ENCODE peak calls at places on chromosome 11, in ten cellular contexts. One of them, this sample, is unnamed.

GRCh38 chr11:102476069-102476468 is 23.5 kb upstream of the TMEM123 start:
- DNase-seq in cardiac fibroblast: peak; percentile 49
- DNase-seq in pancreas: no peak
- DNase-seq in K562: no peak
- DNase-seq in AG04450: no peak
- DNase-seq in left lung: no peak
- DNase-seq in tibial artery: no peak
- DNase-seq in astrocyte of the cerebellum: no peak
- DNase-seq in cardiac muscle cell: peak; percentile 61
- DNase-seq in fibroblast of pulmonary artery: peak; percentile 70
- DNase-seq in this sample: peak; percentile 45

GRCh38 chr11:35918716-35919115 is 25.1 kb upstream of the LDLRAD3 start:
- DNase-seq in AG04450: no peak
- DNase-seq in cardiac fibroblast: no peak
- DNase-seq in fibroblast of pulmonary artery: no peak
- DNase-seq in pancreas: no peak
- DNase-seq in tibial artery: no peak
- DNase-seq in left lung: no peak
- DNase-seq in cardiac muscle cell: no peak
- DNase-seq in astrocyte of the cerebellum: no peak
- DNase-seq in K562: no peak
- DNase-seq in this sample: no peak

GRCh38 chr11:12200359-12201015 is 90.1 kb downstream of the MICAL2 start:
- DNase-seq in cardiac muscle cell: peak; percentile 89
- DNase-seq in cardiac fibroblast: peak; percentile 90
- DNase-seq in pancreas: peak; percentile 41
- DNase-seq in astrocyte of the cerebellum: no peak
- DNase-seq in K562: no peak
- DNase-seq in AG04450: no peak
- DNase-seq in fibroblast of pulmonary artery: peak; percentile 87
- DNase-seq in left lung: no peak
- DNase-seq in tibial artery: peak; percentile 89
- DNase-seq in this sample: no peak

GRCh38 chr11:63911876-63912275 is 5.1 kb downstream of the RCOR2 start:
- DNase-seq in fibroblast of pulmonary artery: no peak
- DNase-seq in astrocyte of the cerebellum: no peak
- DNase-seq in cardiac muscle cell: no peak
- DNase-seq in cardiac fibroblast: no peak
- DNase-seq in tibial artery: no peak
- DNase-seq in left lung: no peak
- DNase-seq in AG04450: no peak
- DNase-seq in pancreas: no peak
- DNase-seq in K562: no peak
- DNase-seq in this sample: no peak

GRCh38 chr11:78268516-78269410 is 80.0 kb downstream of the USP35 start:
- DNase-seq in cardiac fibroblast: peak; percentile 77
- DNase-seq in K562: no peak
- DNase-seq in astrocyte of the cerebellum: no peak
- DNase-seq in fibroblast of pulmonary artery: peak; percentile 63
- DNase-seq in pancreas: peak; percentile 17
- DNase-seq in left lung: no peak
- DNase-seq in AG04450: no peak
- DNase-seq in tibial artery: no peak
- DNase-seq in cardiac muscle cell: peak; percentile 73
- DNase-seq in this sample: no peak

GRCh38 chr11:64845125-64845735 is 777 bp upstream of the CDC42BPG start:
- DNase-seq in tibial artery: no peak
- DNase-seq in cardiac muscle cell: no peak
- DNase-seq in pancreas: no peak
- DNase-seq in cardiac fibroblast: no peak
- DNase-seq in AG04450: no peak
- DNase-seq in K562: no peak
- DNase-seq in fibroblast of pulmonary artery: no peak
- DNase-seq in left lung: no peak
- DNase-seq in astrocyte of the cerebellum: no peak
- DNase-seq in this sample: no peak

GRCh38 chr11:295351-296205 is 3.7 kb downstream of the IFITM5 start:
- DNase-seq in pancreas: no peak
- DNase-seq in astrocyte of the cerebellum: no peak
- DNase-seq in cardiac fibroblast: no peak
- DNase-seq in cardiac muscle cell: no peak
- DNase-seq in left lung: no peak
- DNase-seq in fibroblast of pulmonary artery: no peak
- DNase-seq in K562: no peak
- DNase-seq in tibial artery: peak; percentile 49
- DNase-seq in AG04450: no peak
- DNase-seq in this sample: no peak

GRCh38 chr11:77515483-77515882 is 41.6 kb upstream of the PAK1 start:
- DNase-seq in pancreas: no peak
- DNase-seq in left lung: no peak
- DNase-seq in AG04450: no peak
- DNase-seq in astrocyte of the cerebellum: no peak
- DNase-seq in cardiac muscle cell: no peak
- DNase-seq in fibroblast of pulmonary artery: no peak
- DNase-seq in tibial artery: no peak
- DNase-seq in K562: no peak
- DNase-seq in cardiac fibroblast: no peak
- DNase-seq in this sample: no peak

GRCh38 chr11:102383839-102384238 is 36.8 kb downstream of the BIRC2 start:
- DNase-seq in astrocyte of the cerebellum: no peak
- DNase-seq in fibroblast of pulmonary artery: no peak
- DNase-seq in AG04450: no peak
- DNase-seq in tibial artery: no peak
- DNase-seq in K562: no peak
- DNase-seq in left lung: no peak
- DNase-seq in cardiac muscle cell: peak; percentile 14
- DNase-seq in pancreas: no peak
- DNase-seq in cardiac fibroblast: no peak
- DNase-seq in this sample: no peak

GRCh38 chr11:66619080-66619554 is 2.7 kb downstream of the RBM14 start:
- DNase-seq in cardiac fibroblast: peak; percentile 88
- DNase-seq in K562: no peak
- DNase-seq in left lung: no peak
- DNase-seq in AG04450: no peak
- DNase-seq in pancreas: no peak
- DNase-seq in fibroblast of pulmonary artery: peak; percentile 88
- DNase-seq in cardiac muscle cell: peak; percentile 87
- DNase-seq in astrocyte of the cerebellum: no peak
- DNase-seq in tibial artery: no peak
- DNase-seq in this sample: no peak

GRCh38 chr11:132605794-132606570 is 926.3 kb downstream of the OPCML start:
- DNase-seq in K562: no peak
- DNase-seq in fibroblast of pulmonary artery: no peak
- DNase-seq in tibial artery: no peak
- DNase-seq in AG04450: no peak
- DNase-seq in cardiac fibroblast: no peak
- DNase-seq in pancreas: no peak
- DNase-seq in astrocyte of the cerebellum: no peak
- DNase-seq in cardiac muscle cell: no peak
- DNase-seq in left lung: no peak
- DNase-seq in this sample: no peak

GRCh38 chr11:15730617-15731385 is 616.1 kb downstream of the INSC start:
- DNase-seq in tibial artery: no peak
- DNase-seq in K562: no peak
- DNase-seq in AG04450: no peak
- DNase-seq in pancreas: no peak
- DNase-seq in cardiac muscle cell: no peak
- DNase-seq in cardiac fibroblast: no peak
- DNase-seq in left lung: no peak
- DNase-seq in fibroblast of pulmonary artery: no peak
- DNase-seq in astrocyte of the cerebellum: no peak
- DNase-seq in this sample: no peak

GRCh38 chr11:47078751-47079524 is 97.7 kb downstream of the ARFGAP2 start:
- DNase-seq in cardiac fibroblast: peak; percentile 55
- DNase-seq in left lung: no peak
- DNase-seq in astrocyte of the cerebellum: no peak
- DNase-seq in cardiac muscle cell: peak; percentile 65
- DNase-seq in pancreas: no peak
- DNase-seq in K562: no peak
- DNase-seq in tibial artery: no peak
- DNase-seq in AG04450: no peak
- DNase-seq in fibroblast of pulmonary artery: peak; percentile 30
- DNase-seq in this sample: no peak

GRCh38 chr11:41307371-41308080 is 151.9 kb downstream of the LRRC4C start:
- DNase-seq in tibial artery: no peak
- DNase-seq in left lung: no peak
- DNase-seq in fibroblast of pulmonary artery: no peak
- DNase-seq in cardiac muscle cell: no peak
- DNase-seq in pancreas: no peak
- DNase-seq in K562: no peak
- DNase-seq in cardiac fibroblast: no peak
- DNase-seq in AG04450: no peak
- DNase-seq in astrocyte of the cerebellum: no peak
- DNase-seq in this sample: no peak

GRCh38 chr11:126956664-126957063 is 43.9 kb downstream of the KIRREL3 start:
- DNase-seq in cardiac muscle cell: no peak
- DNase-seq in fibroblast of pulmonary artery: no peak
- DNase-seq in pancreas: no peak
- DNase-seq in left lung: no peak
- DNase-seq in tibial artery: no peak
- DNase-seq in cardiac fibroblast: no peak
- DNase-seq in K562: no peak
- DNase-seq in astrocyte of the cerebellum: no peak
- DNase-seq in AG04450: no peak
- DNase-seq in this sample: no peak

GRCh38 chr11:60184824-60185511 is 2.1 kb upstream of the MS4A6A start:
- DNase-seq in AG04450: no peak
- DNase-seq in cardiac fibroblast: no peak
- DNase-seq in tibial artery: no peak
- DNase-seq in astrocyte of the cerebellum: no peak
- DNase-seq in fibroblast of pulmonary artery: no peak
- DNase-seq in pancreas: no peak
- DNase-seq in K562: no peak
- DNase-seq in left lung: no peak
- DNase-seq in cardiac muscle cell: no peak
- DNase-seq in this sample: no peak

GRCh38 chr11:29481721-29482120 is 535.1 kb downstream of the KCNA4 start:
- DNase-seq in AG04450: no peak
- DNase-seq in K562: no peak
- DNase-seq in astrocyte of the cerebellum: no peak
- DNase-seq in cardiac fibroblast: no peak
- DNase-seq in pancreas: no peak
- DNase-seq in tibial artery: no peak
- DNase-seq in cardiac muscle cell: no peak
- DNase-seq in fibroblast of pulmonary artery: peak; percentile 3
- DNase-seq in left lung: no peak
- DNase-seq in this sample: no peak

GRCh38 chr11:44860967-44861828 is 89.5 kb downstream of the TP53I11 start:
- DNase-seq in pancreas: no peak
- DNase-seq in tibial artery: no peak
- DNase-seq in left lung: no peak
- DNase-seq in cardiac fibroblast: no peak
- DNase-seq in fibroblast of pulmonary artery: no peak
- DNase-seq in K562: no peak
- DNase-seq in astrocyte of the cerebellum: no peak
- DNase-seq in AG04450: no peak
- DNase-seq in cardiac muscle cell: no peak
- DNase-seq in this sample: no peak
- H3K4me3 ChIP-seq in pancreas: no peak overlapping the region
- H3K4me3 ChIP-seq in tibial artery: no peak overlapping the region
- H3K4me3 ChIP-seq in left lung: no peak overlapping the region
- H3K4me3 ChIP-seq in cardiac fibroblast: no peak overlapping the region
- H3K4me3 ChIP-seq in fibroblast of pulmonary artery: no peak overlapping the region
- H3K4me3 ChIP-seq in K562: no peak overlapping the region
- H3K4me3 ChIP-seq in astrocyte of the cerebellum: no peak overlapping the region
- H3K4me3 ChIP-seq in AG04450: no peak overlapping the region
- H3K4me3 ChIP-seq in cardiac muscle cell: no peak overlapping the region
- H3K4me3 ChIP-seq in this sample: no peak overlapping the region

GRCh38 chr11:92510591-92510990 is 286.0 kb downstream of the FAT3 start:
- DNase-seq in K562: no peak
- DNase-seq in AG04450: no peak
- DNase-seq in cardiac muscle cell: no peak
- DNase-seq in tibial artery: no peak
- DNase-seq in astrocyte of the cerebellum: no peak
- DNase-seq in pancreas: no peak
- DNase-seq in left lung: no peak
- DNase-seq in fibroblast of pulmonary artery: no peak
- DNase-seq in cardiac fibroblast: no peak
- DNase-seq in this sample: no peak
- TF ChIP-seq CTCF in K562: no peak
- TF ChIP-seq CTCF in AG04450: no peak
- TF ChIP-seq CTCF in cardiac muscle cell: no peak
- TF ChIP-seq CTCF in tibial artery: no peak
- TF ChIP-seq CTCF in astrocyte of the cerebellum: no peak
- TF ChIP-seq CTCF in pancreas: no peak
- TF ChIP-seq CTCF in left lung: no peak
- TF ChIP-seq CTCF in fibroblast of pulmonary artery: no peak
- TF ChIP-seq CTCF in cardiac fibroblast: no peak
- TF ChIP-seq CTCF in this sample: no peak

DNA sequence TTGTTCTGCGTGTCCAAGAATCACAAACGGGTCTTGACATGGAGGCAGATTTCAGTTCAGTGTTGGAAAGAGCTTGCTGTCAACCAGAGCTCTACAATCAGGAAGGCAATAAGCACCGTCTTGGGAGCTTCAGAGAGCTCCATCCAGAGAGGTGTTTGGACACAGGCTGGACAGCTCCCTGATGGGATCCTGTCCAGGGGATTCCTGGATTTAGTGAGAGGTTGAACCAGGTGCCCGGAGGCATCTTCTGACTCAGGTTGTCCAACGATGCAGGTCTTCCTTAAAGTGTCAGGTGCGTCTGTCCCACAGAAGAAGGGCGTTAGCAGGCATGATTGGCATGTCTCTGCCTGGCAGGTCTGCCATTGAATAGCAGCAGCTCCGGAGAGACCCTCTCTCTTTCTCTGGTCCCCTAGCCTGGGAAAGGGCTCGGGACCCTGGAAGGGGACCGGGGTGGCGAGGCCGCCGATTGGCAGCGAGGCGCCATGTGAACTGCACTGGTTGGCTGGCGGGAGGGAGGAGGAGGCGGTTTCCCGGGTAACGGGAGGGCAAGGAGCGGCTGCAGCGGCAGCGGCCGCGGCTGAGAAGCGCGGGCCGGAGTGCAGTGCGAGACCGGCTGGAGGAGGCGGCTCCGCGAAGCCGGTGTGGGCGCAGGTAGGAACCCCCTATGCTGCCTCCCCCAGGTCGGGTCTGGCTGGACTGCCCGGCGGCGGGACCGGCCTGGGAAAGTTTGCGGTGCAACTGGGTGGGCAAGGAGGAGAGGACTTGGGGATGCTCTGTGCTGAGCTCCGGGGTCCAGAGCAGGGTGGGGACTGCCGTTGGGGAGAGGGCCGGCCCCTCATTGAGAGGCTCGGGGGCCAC is 104.1 kb upstream of the E2F8 start:
- DNase-seq in left lung: no peak
- DNase-seq in tibial artery: peak; percentile 71
- DNase-seq in cardiac muscle cell: peak; percentile 65
- DNase-seq in cardiac fibroblast: peak; percentile 73
- DNase-seq in fibroblast of pulmonary artery: peak; percentile 65
- DNase-seq in K562: no peak
- DNase-seq in astrocyte of the cerebellum: peak; percentile 19
- DNase-seq in AG04450: no peak
- DNase-seq in pancreas: peak; percentile 17
- DNase-seq in this sample: no peak
- H3K4me3 ChIP-seq in left lung: peak overlapping the region; percentile 3
- H3K4me3 ChIP-seq in tibial artery: peak overlapping the region; percentile 40
- H3K4me3 ChIP-seq in cardiac muscle cell: peak overlapping the region; percentile 13
- H3K4me3 ChIP-seq in cardiac fibroblast: peak overlapping the region; percentile 96
- H3K4me3 ChIP-seq in fibroblast of pulmonary artery: peak overlapping the region; percentile 80
- H3K4me3 ChIP-seq in K562: no peak overlapping the region
- H3K4me3 ChIP-seq in astrocyte of the cerebellum: peak overlapping the region; percentile 29
- H3K4me3 ChIP-seq in AG04450: peak overlapping the region; percentile 38
- H3K4me3 ChIP-seq in pancreas: no peak overlapping the region
- H3K4me3 ChIP-seq in this sample: no peak overlapping the region

GRCh38 chr11:104352036-104352435 is 188.1 kb upstream of the PDGFD start:
- DNase-seq in astrocyte of the cerebellum: no peak
- DNase-seq in AG04450: no peak
- DNase-seq in fibroblast of pulmonary artery: no peak
- DNase-seq in cardiac muscle cell: no peak
- DNase-seq in tibial artery: no peak
- DNase-seq in cardiac fibroblast: no peak
- DNase-seq in left lung: no peak
- DNase-seq in pancreas: no peak
- DNase-seq in K562: no peak
- DNase-seq in this sample: no peak
- TF ChIP-seq CTCF in astrocyte of the cerebellum: no peak
- TF ChIP-seq CTCF in AG04450: no peak
- TF ChIP-seq CTCF in fibroblast of pulmonary artery: no peak
- TF ChIP-seq CTCF in cardiac muscle cell: no peak
- TF ChIP-seq CTCF in tibial artery: no peak
- TF ChIP-seq CTCF in cardiac fibroblast: no peak
- TF ChIP-seq CTCF in left lung: no peak
- TF ChIP-seq CTCF in pancreas: no peak
- TF ChIP-seq CTCF in K562: no peak
- TF ChIP-seq CTCF in this sample: no peak